ENCODE peak calls at places on chromosomes 7 and 10, in six cellular contexts. One of them, this sample, is unnamed. For H3K4me1 and H3K36me3, the result is how much of the 10 kb centered on the place peaks cover.

GRCh38 chr7:26779978-26780595 is 84.3 kb downstream of the SKAP2 start:
- DNase-seq in CD8-positive, alpha-beta memory T cell: no peak
- DNase-seq in body of pancreas: no peak
- DNase-seq in OCI-LY7: no peak
- DNase-seq in naive thymus-derived CD4-positive, alpha-beta T cell: no peak
- DNase-seq in transverse colon: no peak
- DNase-seq in this sample: no peak

GRCh38 chr7:107728276-107728675 is 15.7 kb upstream of the CBLL1 start:
- DNase-seq in CD8-positive, alpha-beta memory T cell: no peak
- DNase-seq in body of pancreas: no peak
- DNase-seq in OCI-LY7: no peak
- DNase-seq in naive thymus-derived CD4-positive, alpha-beta T cell: no peak
- DNase-seq in transverse colon: no peak
- DNase-seq in this sample: no peak

GRCh38 chr7:30524545-30524944 is 19.9 kb upstream of the GGCT start:
- DNase-seq in CD8-positive, alpha-beta memory T cell: no peak
- DNase-seq in body of pancreas: no peak
- DNase-seq in OCI-LY7: no peak
- DNase-seq in naive thymus-derived CD4-positive, alpha-beta T cell: no peak
- DNase-seq in transverse colon: no peak
- DNase-seq in this sample: no peak

GRCh38 chr7:111958431-111958830 is 247.8 kb downstream of the DOCK4 start:
- DNase-seq in CD8-positive, alpha-beta memory T cell: no peak
- DNase-seq in body of pancreas: no peak
- DNase-seq in OCI-LY7: no peak
- DNase-seq in naive thymus-derived CD4-positive, alpha-beta T cell: no peak
- DNase-seq in transverse colon: no peak
- DNase-seq in this sample: no peak

GRCh38 chr10:49076741-49077521 is 38.4 kb downstream of the VSTM4 start:
- DNase-seq in CD8-positive, alpha-beta memory T cell: no peak
- DNase-seq in body of pancreas: no peak
- DNase-seq in OCI-LY7: peak
- DNase-seq in naive thymus-derived CD4-positive, alpha-beta T cell: no peak
- DNase-seq in transverse colon: no peak
- DNase-seq in this sample: no peak

GRCh38 chr7:67512481-67512880 is 515.8 kb downstream of the TYW1 start:
- DNase-seq in CD8-positive, alpha-beta memory T cell: no peak
- DNase-seq in body of pancreas: no peak
- DNase-seq in OCI-LY7: no peak
- DNase-seq in naive thymus-derived CD4-positive, alpha-beta T cell: no peak
- DNase-seq in transverse colon: no peak
- DNase-seq in this sample: no peak

GRCh38 chr10:6396652-6397051 is 183.4 kb downstream of the PRKCQ start:
- DNase-seq in CD8-positive, alpha-beta memory T cell: no peak
- DNase-seq in body of pancreas: no peak
- DNase-seq in OCI-LY7: no peak
- DNase-seq in naive thymus-derived CD4-positive, alpha-beta T cell: no peak
- DNase-seq in transverse colon: no peak
- DNase-seq in this sample: no peak

GRCh38 chr10:83957168-83957750 is 182.1 kb upstream of the GHITM start:
- DNase-seq in CD8-positive, alpha-beta memory T cell: no peak
- DNase-seq in body of pancreas: no peak
- DNase-seq in OCI-LY7: no peak
- DNase-seq in naive thymus-derived CD4-positive, alpha-beta T cell: no peak
- DNase-seq in transverse colon: no peak
- DNase-seq in this sample: no peak

GRCh38 chr7:2698581-2699288 is 10.7 kb downstream of the AMZ1 start:
- DNase-seq in CD8-positive, alpha-beta memory T cell: peak
- DNase-seq in body of pancreas: no peak
- DNase-seq in OCI-LY7: peak
- DNase-seq in naive thymus-derived CD4-positive, alpha-beta T cell: peak
- DNase-seq in transverse colon: no peak
- DNase-seq in this sample: peak

GRCh38 chr7:33774762-33775523 is 130.4 kb upstream of the BMPER start:
- DNase-seq in CD8-positive, alpha-beta memory T cell: no peak
- DNase-seq in body of pancreas: peak
- DNase-seq in OCI-LY7: no peak
- DNase-seq in naive thymus-derived CD4-positive, alpha-beta T cell: no peak
- DNase-seq in transverse colon: peak
- DNase-seq in this sample: no peak

GRCh38 chr7:76358053-76358477 is 726 bp downstream of the YWHAG start:
- DNase-seq in CD8-positive, alpha-beta memory T cell: no peak
- DNase-seq in body of pancreas: peak
- DNase-seq in OCI-LY7: peak
- DNase-seq in naive thymus-derived CD4-positive, alpha-beta T cell: peak
- DNase-seq in transverse colon: peak
- DNase-seq in this sample: no peak

GRCh38 chr10:48414778-48415177 is 108.3 kb downstream of the MAPK8 start:
- DNase-seq in CD8-positive, alpha-beta memory T cell: no peak
- DNase-seq in body of pancreas: no peak
- DNase-seq in OCI-LY7: no peak
- DNase-seq in naive thymus-derived CD4-positive, alpha-beta T cell: no peak
- DNase-seq in transverse colon: no peak
- DNase-seq in this sample: no peak

GRCh38 chr7:137443616-137444015 is 100.1 kb upstream of the PTN start:
- DNase-seq in CD8-positive, alpha-beta memory T cell: no peak
- DNase-seq in body of pancreas: no peak
- DNase-seq in OCI-LY7: no peak
- DNase-seq in naive thymus-derived CD4-positive, alpha-beta T cell: no peak
- DNase-seq in transverse colon: no peak
- DNase-seq in this sample: no peak

GRCh38 chr7:2514473-2515423 is 4.8 kb upstream of the LFNG start:
- DNase-seq in CD8-positive, alpha-beta memory T cell: no peak
- DNase-seq in body of pancreas: no peak
- DNase-seq in OCI-LY7: no peak
- DNase-seq in naive thymus-derived CD4-positive, alpha-beta T cell: no peak
- DNase-seq in transverse colon: no peak
- DNase-seq in this sample: no peak

GRCh38 chr7:125033506-125033905 is 103.9 kb upstream of the POT1 start:
- DNase-seq in CD8-positive, alpha-beta memory T cell: no peak
- DNase-seq in body of pancreas: no peak
- DNase-seq in OCI-LY7: no peak
- DNase-seq in naive thymus-derived CD4-positive, alpha-beta T cell: no peak
- DNase-seq in transverse colon: no peak
- DNase-seq in this sample: no peak

GRCh38 chr7:44348851-44349781 is 23.7 kb upstream of the CAMK2B start:
- DNase-seq in CD8-positive, alpha-beta memory T cell: no peak
- DNase-seq in body of pancreas: no peak
- DNase-seq in OCI-LY7: no peak
- DNase-seq in naive thymus-derived CD4-positive, alpha-beta T cell: no peak
- DNase-seq in transverse colon: no peak
- DNase-seq in this sample: no peak

GRCh38 chr10:116538461-116538860 is 7.3 kb upstream of the PNLIP start:
- DNase-seq in CD8-positive, alpha-beta memory T cell: no peak
- DNase-seq in body of pancreas: no peak
- DNase-seq in OCI-LY7: no peak
- DNase-seq in naive thymus-derived CD4-positive, alpha-beta T cell: no peak
- DNase-seq in transverse colon: no peak
- DNase-seq in this sample: no peak

GRCh38 chr10:95411635-95412034 is 120.8 kb upstream of the PDLIM1 start:
- DNase-seq in CD8-positive, alpha-beta memory T cell: no peak
- DNase-seq in body of pancreas: no peak
- DNase-seq in OCI-LY7: no peak
- DNase-seq in naive thymus-derived CD4-positive, alpha-beta T cell: no peak
- DNase-seq in transverse colon: no peak
- DNase-seq in this sample: no peak
- H3K4me1 ChIP-seq in CD8-positive, alpha-beta memory T cell: under half
- H3K4me1 ChIP-seq in body of pancreas: under half
- H3K4me1 ChIP-seq in OCI-LY7: under half
- H3K4me1 ChIP-seq in naive thymus-derived CD4-positive, alpha-beta T cell: under half
- H3K4me1 ChIP-seq in transverse colon: under half
- H3K4me1 ChIP-seq in this sample: under half

DNA sequence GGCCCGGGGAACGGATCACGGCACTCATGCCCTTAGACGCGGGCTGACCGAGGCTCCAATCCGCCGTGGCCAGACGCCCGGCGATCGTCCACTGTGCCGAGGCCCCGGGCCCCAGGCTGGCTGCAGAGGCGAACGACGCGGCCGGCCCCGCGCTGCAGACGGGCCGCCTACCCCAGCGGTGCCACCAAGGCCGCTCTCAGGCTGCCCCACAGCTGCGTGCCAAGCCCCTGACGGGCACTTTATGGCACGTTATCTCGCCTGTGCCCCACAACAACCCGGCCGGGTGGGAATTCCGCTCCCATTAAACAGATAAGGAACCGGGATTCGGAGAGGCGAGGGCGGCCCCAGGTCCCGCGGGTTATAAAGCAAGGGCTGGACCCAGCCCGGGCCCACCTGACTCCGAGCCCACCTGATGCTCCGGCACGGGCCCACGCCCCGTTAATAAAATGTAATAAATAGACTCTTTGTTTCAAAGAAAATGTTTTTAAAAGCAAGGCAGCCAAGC is 79.6 kb downstream of the FOXL3 start:
- DNase-seq in CD8-positive, alpha-beta memory T cell: no peak
- DNase-seq in body of pancreas: peak
- DNase-seq in OCI-LY7: no peak
- DNase-seq in naive thymus-derived CD4-positive, alpha-beta T cell: no peak
- DNase-seq in transverse colon: peak
- DNase-seq in this sample: no peak
- H3K4me3 ChIP-seq in CD8-positive, alpha-beta memory T cell: no peak
- H3K4me3 ChIP-seq in body of pancreas: peak
- H3K4me3 ChIP-seq in OCI-LY7: no peak
- H3K4me3 ChIP-seq in naive thymus-derived CD4-positive, alpha-beta T cell: no peak
- H3K4me3 ChIP-seq in transverse colon: no peak
- H3K4me3 ChIP-seq in this sample: no peak

DNA sequence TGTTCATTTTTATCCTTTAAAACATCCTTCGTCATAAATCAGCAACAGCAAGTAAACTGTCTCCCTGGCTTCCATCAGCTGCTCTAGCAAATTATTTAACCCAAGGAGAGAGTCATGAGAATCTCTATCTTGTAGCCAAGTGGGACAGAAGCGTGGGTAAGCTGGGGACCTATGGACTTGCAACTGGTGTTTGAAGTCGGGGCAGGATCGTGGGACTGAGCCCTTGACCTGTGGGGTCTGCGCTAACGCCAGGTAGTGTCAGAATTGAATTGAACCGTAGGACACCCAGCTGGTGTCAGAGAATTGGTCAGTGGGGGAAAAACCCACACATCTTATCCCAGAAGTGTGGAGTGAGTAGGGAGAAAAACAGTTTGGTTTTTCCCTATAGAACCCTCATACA is 13.4 kb downstream of the AIFM2 start:
- DNase-seq in CD8-positive, alpha-beta memory T cell: no peak
- DNase-seq in body of pancreas: no peak
- DNase-seq in OCI-LY7: no peak
- DNase-seq in naive thymus-derived CD4-positive, alpha-beta T cell: no peak
- DNase-seq in transverse colon: no peak
- DNase-seq in this sample: no peak
- H3K36me3 ChIP-seq in CD8-positive, alpha-beta memory T cell: under half
- H3K36me3 ChIP-seq in body of pancreas: under half
- H3K36me3 ChIP-seq in OCI-LY7: under half
- H3K36me3 ChIP-seq in naive thymus-derived CD4-positive, alpha-beta T cell: under half
- H3K36me3 ChIP-seq in transverse colon: under half
- H3K36me3 ChIP-seq in this sample: under half

GRCh38 chr10:62077330-62078015 is 176.0 kb downstream of the ARID5B start:
- DNase-seq in CD8-positive, alpha-beta memory T cell: no peak
- DNase-seq in body of pancreas: no peak
- DNase-seq in OCI-LY7: no peak
- DNase-seq in naive thymus-derived CD4-positive, alpha-beta T cell: no peak
- DNase-seq in transverse colon: no peak
- DNase-seq in this sample: no peak
- H3K4me1 ChIP-seq in CD8-positive, alpha-beta memory T cell: under half
- H3K4me1 ChIP-seq in body of pancreas: under half
- H3K4me1 ChIP-seq in OCI-LY7: under half
- H3K4me1 ChIP-seq in naive thymus-derived CD4-positive, alpha-beta T cell: under half
- H3K4me1 ChIP-seq in transverse colon: under half
- H3K4me1 ChIP-seq in this sample: half or more

GRCh38 chr10:5040781-5041470 is 37.3 kb upstream of the AKR1C2 start:
- DNase-seq in CD8-positive, alpha-beta memory T cell: no peak
- DNase-seq in body of pancreas: no peak
- DNase-seq in OCI-LY7: no peak
- DNase-seq in naive thymus-derived CD4-positive, alpha-beta T cell: no peak
- DNase-seq in transverse colon: no peak
- DNase-seq in this sample: no peak
- H3K4me3 ChIP-seq in CD8-positive, alpha-beta memory T cell: no peak
- H3K4me3 ChIP-seq in body of pancreas: no peak
- H3K4me3 ChIP-seq in OCI-LY7: no peak
- H3K4me3 ChIP-seq in naive thymus-derived CD4-positive, alpha-beta T cell: no peak
- H3K4me3 ChIP-seq in transverse colon: no peak
- H3K4me3 ChIP-seq in this sample: no peak

DNA sequence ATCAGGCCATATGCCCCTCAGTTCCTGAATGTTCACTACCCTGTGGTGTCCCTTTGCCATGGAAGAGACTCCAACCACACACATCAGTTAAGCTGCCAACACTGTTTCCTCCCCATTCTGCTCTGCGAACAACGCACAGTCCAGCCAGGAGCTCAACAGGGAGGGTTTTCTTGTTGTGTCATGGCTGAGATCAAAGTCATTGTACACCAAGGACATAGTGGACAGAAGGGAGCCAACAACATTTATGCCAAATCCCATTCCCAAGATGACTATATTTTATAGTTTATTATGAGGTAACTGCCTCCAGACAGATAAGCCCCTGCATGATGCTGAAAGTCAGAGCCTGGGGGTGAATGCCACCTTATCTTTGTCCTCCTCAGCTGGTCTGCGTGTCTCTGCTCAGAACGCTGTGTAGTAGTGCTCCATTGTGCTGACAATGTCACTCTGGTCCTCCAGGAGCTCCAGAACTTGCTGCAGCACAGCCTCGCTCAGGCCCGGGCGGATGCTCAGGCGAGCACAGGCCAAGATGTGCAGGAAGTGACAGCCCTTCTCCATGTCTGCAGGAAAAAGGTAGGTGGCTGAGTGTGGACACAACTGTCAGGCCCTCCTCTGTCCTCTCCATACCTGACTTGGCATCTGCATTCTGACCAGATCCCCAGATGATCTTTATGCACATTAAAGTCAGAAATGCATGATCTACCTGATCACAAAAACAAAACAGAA is 27.1 kb upstream of the SH3PXD2A start:
- DNase-seq in CD8-positive, alpha-beta memory T cell: no peak
- DNase-seq in body of pancreas: no peak
- DNase-seq in OCI-LY7: no peak
- DNase-seq in naive thymus-derived CD4-positive, alpha-beta T cell: no peak
- DNase-seq in transverse colon: no peak
- DNase-seq in this sample: no peak
- H3K36me3 ChIP-seq in CD8-positive, alpha-beta memory T cell: half or more
- H3K36me3 ChIP-seq in body of pancreas: under half
- H3K36me3 ChIP-seq in OCI-LY7: under half
- H3K36me3 ChIP-seq in naive thymus-derived CD4-positive, alpha-beta T cell: under half
- H3K36me3 ChIP-seq in transverse colon: under half
- H3K36me3 ChIP-seq in this sample: half or more

DNA sequence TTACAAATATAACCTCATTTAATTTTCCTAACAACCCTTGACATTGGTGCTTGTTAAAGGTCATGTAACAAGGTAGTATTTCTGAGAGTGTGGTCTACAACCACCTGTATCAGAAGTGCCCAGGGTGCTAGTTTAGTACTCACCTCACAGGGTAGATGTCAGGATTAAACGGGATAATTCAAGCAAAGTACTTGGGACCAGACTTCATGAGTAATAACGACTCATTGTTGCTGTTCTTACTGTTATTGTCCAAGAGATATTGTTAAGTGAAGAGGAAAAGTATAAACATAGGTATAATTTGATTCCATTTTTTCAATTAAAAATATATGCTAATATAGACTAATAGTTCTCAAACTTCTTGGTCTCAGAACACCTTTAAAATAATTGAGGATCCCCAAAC is 179.3 kb downstream of the WNT2 start:
- DNase-seq in CD8-positive, alpha-beta memory T cell: no peak
- DNase-seq in body of pancreas: no peak
- DNase-seq in OCI-LY7: no peak
- DNase-seq in naive thymus-derived CD4-positive, alpha-beta T cell: no peak
- DNase-seq in transverse colon: no peak
- DNase-seq in this sample: no peak
- H3K4me1 ChIP-seq in CD8-positive, alpha-beta memory T cell: under half
- H3K4me1 ChIP-seq in body of pancreas: under half
- H3K4me1 ChIP-seq in OCI-LY7: under half
- H3K4me1 ChIP-seq in naive thymus-derived CD4-positive, alpha-beta T cell: under half
- H3K4me1 ChIP-seq in transverse colon: under half
- H3K4me1 ChIP-seq in this sample: under half

This sample was measured in CD4-positive, CD25-positive, alpha-beta regulatory T cell.